ENCODE peak calls at places on chromosomes 16 and 17, in nine cellular contexts. Z, K, S, D, M, I, E, A and B are unnamed samples.

GRCh38 chr16:71360378-71360777 is 1.9 kb downstream of the CALB2 start:
- DNase-seq in Z (peak), K (no peak), S (no peak), D (peak), M (no peak), I (peak), E (no peak), A (peak), B (no peak)

GRCh38 chr16:50318796-50319578 is 49.8 kb downstream of the BRD7 start:
- DNase-seq in Z (no peak), K (no peak), S (no peak), D (peak), M (no peak), I (no peak), E (no peak), A (no peak), B (no peak)

GRCh38 chr16:62067182-62067581 is 30.9 kb upstream of the CDH8 start:
- DNase-seq in Z (no peak), K (no peak), S (no peak), D (no peak), M (no peak), I (no peak), E (no peak), A (no peak), B (no peak)

GRCh38 chr16:54289242-54290051 is 2.9 kb upstream of the IRX3 start:
- DNase-seq in Z (no peak), K (no peak), S (no peak), D (no peak), M (no peak), I (no peak), E (no peak), A (no peak), B (no peak)

GRCh38 chr16:9297437-9298113 is 206.1 kb downstream of the HAPSTR1 start:
- DNase-seq in Z (peak), K (no peak), S (no peak), D (peak), M (no peak), I (no peak), E (no peak), A (peak), B (no peak)

GRCh38 chr17:72101526-72101925 is 19.3 kb upstream of the SOX9 start:
- DNase-seq in Z (no peak), K (no peak), S (no peak), D (no peak), M (peak), I (no peak), E (no peak), A (no peak), B (no peak)

GRCh38 chr17:8277317-8277716 is 11.2 kb upstream of the RANGRF start:
- DNase-seq in Z (no peak), K (no peak), S (no peak), D (no peak), M (no peak), I (no peak), E (no peak), A (no peak), B (no peak)

GRCh38 chr16:75239463-75240122 is 11.8 kb downstream of the BCAR1 start:
- DNase-seq in Z (no peak), K (no peak), S (no peak), D (no peak), M (no peak), I (no peak), E (no peak), A (no peak), B (no peak)